ENCODE peak calls at places on chromosomes 1 and 21, in eight cellular contexts. E, K, T, B, Z, I, C and Q are unnamed samples.

GRCh38 chr1:95233321-95233736 is 681 bp upstream of the RWDD3 start:
- DNase-seq in C (peak; percentile 21), I (no peak), K (peak; percentile 62), B (peak; percentile 58), E (no peak), Z (no peak), T (peak; percentile 27), Q (peak; percentile 42)

GRCh38 chr1:227938911-227939790 is 8.6 kb downstream of the WNT9A start:
- DNase-seq in B (no peak), Z (no peak), I (peak; percentile 12), E (no peak), K (peak; percentile 4), C (no peak), T (no peak), Q (peak; percentile 11)

GRCh38 chr1:248114890-248115289 is 19.9 kb downstream of the OR2L13 start:
- DNase-seq in I (no peak), T (no peak), C (no peak), K (no peak), Z (no peak), E (no peak), B (no peak), Q (no peak)

GRCh38 chr1:152188673-152189591 is 29.9 kb upstream of the RPTN start:
- DNase-seq in E (peak; percentile 54), B (peak; percentile 84), K (peak; percentile 79), T (peak; percentile 78), Z (no peak), I (peak; percentile 40), C (peak; percentile 30), Q (peak; percentile 54)

GRCh38 chr1:199545780-199546179 is 481.7 kb upstream of the NR5A2 start:
- DNase-seq in B (peak; percentile 41), T (peak; percentile 40), E (no peak), Z (no peak), I (no peak), K (peak; percentile 10), C (no peak), Q (no peak)

GRCh38 chr1:83999316-83999819 is 436 bp upstream of the TTLL7 start:
- DNase-seq in C (peak; percentile 69), T (peak; percentile 77), I (peak; percentile 40), E (no peak), B (peak; percentile 88), K (peak; percentile 78), Z (peak; percentile 74), Q (peak; percentile 68)

GRCh38 chr21:21019681-21020080 is 21.5 kb downstream of the NCAM2 start:
- DNase-seq in E (no peak), I (no peak), B (no peak), K (no peak), T (no peak), Z (no peak), C (peak; percentile 21), Q (no peak)

GRCh38 chr1:184504012-184504694 is 117.3 kb downstream of the C1orf21 start:
- DNase-seq in B (no peak), E (no peak), T (no peak), K (no peak), I (no peak), C (no peak), Z (no peak), Q (no peak)

GRCh38 chr1:37767488-37767887 is 2.6 kb upstream of the EPHA10 start:
- DNase-seq in C (no peak), Z (no peak), K (no peak), I (no peak), E (no peak), B (peak; percentile 60), T (no peak), Q (no peak)

GRCh38 chr1:206565973-206566372 is 46.3 kb downstream of the EIF2D start:
- DNase-seq in B (no peak), Z (no peak), T (no peak), C (no peak), E (no peak), K (no peak), I (no peak), Q (no peak)

GRCh38 chr1:5758000-5758858 is 234.0 kb downstream of the NPHP4 start:
- DNase-seq in T (no peak), K (no peak), I (no peak), C (no peak), E (no peak), Z (no peak), B (no peak), Q (no peak)

GRCh38 chr1:54081306-54082270 is 28.2 kb downstream of the TCEANC2 start:
- DNase-seq in C (peak; percentile 67), E (peak; percentile 27), Z (peak; percentile 81), I (no peak), T (peak; percentile 87), K (peak; percentile 84), B (peak; percentile 97), Q (peak; percentile 40)

GRCh38 chr1:77179632-77180031 is 39.6 kb downstream of the PIGK start:
- DNase-seq in I (no peak), E (no peak), T (peak; percentile 4), K (no peak), B (no peak), Z (no peak), C (no peak), Q (no peak)

GRCh38 chr1:162854245-162854860 is 6.6 kb downstream of the CCDC190 start:
- DNase-seq in C (peak; percentile 82), Z (peak; percentile 54), I (peak; percentile 35), T (peak; percentile 93), K (peak; percentile 63), E (peak; percentile 21), B (peak; percentile 78), Q (peak; percentile 37)

GRCh38 chr21:43779660-43780059 is 3.6 kb upstream of the CSTB start:
- DNase-seq in C (no peak), I (no peak), B (no peak), Z (no peak), T (no peak), K (peak; percentile 50), E (no peak), Q (no peak)

GRCh38 chr1:147272042-147272441 is 29.6 kb downstream of the CHD1L start:
- DNase-seq in I (no peak), C (no peak), B (no peak), E (no peak), K (no peak), Z (no peak), T (no peak), Q (no peak)

GRCh38 chr1:24872446-24872845 is 57.6 kb downstream of the RUNX3 start:
- DNase-seq in I (no peak), T (no peak), B (no peak), C (no peak), K (no peak), Z (no peak), E (no peak), Q (no peak)

GRCh38 chr1:109255673-109256072 is 6.3 kb downstream of the CELSR2 start:
- DNase-seq in E (no peak), B (no peak), K (no peak), T (no peak), C (no peak), I (no peak), Z (no peak), Q (no peak)
- H3K4me1 ChIP-seq in E (no peaks in the 10 kb centered on the region), B (peaks cover 25% of the 10 kb centered on the region), K (peaks cover 9% of the 10 kb centered on the region), T (peaks cover 12% of the 10 kb centered on the region), C (peaks cover 14% of the 10 kb centered on the region), I (peaks cover 16% of the 10 kb centered on the region), Z (peaks cover 11% of the 10 kb centered on the region), Q (peaks cover 14% of the 10 kb centered on the region)

GRCh38 chr1:51512611-51513010 is 6.5 kb downstream of the EPS15 start:
- DNase-seq in K (no peak), C (no peak), E (no peak), B (no peak), Z (no peak), I (no peak), T (no peak), Q (no peak)
- H3K4me1 ChIP-seq in K (peaks cover 40% of the 10 kb centered on the region), C (peaks cover 5% of the 10 kb centered on the region), E (peaks cover 61% of the 10 kb centered on the region), B (peaks cover 10% of the 10 kb centered on the region), Z (peaks cover 1% of the 10 kb centered on the region), I (peaks cover 52% of the 10 kb centered on the region), T (peaks cover 35% of the 10 kb centered on the region), Q (no peaks in the 10 kb centered on the region)

GRCh38 chr1:155964193-155964592 is 14.2 kb downstream of the ARHGEF2 start:
- DNase-seq in E (no peak), Z (no peak), B (no peak), C (no peak), T (no peak), I (no peak), K (no peak), Q (no peak)

GRCh38 chr1:155957411-155957915 is 16.0 kb downstream of the RXFP4 start:
- DNase-seq in I (no peak), Z (no peak), E (no peak), T (no peak), C (no peak), B (no peak), K (no peak), Q (no peak)

GRCh38 chr1:155962599-155963211 is 15.6 kb downstream of the ARHGEF2 start:
- DNase-seq in E (no peak), C (no peak), T (peak; percentile 49), I (no peak), Z (peak; percentile 53), K (peak; percentile 38), B (no peak), Q (no peak)

GRCh38 chr1:155961937-155962336 is 16.4 kb downstream of the ARHGEF2 start:
- DNase-seq in K (peak; percentile 43), B (no peak), I (no peak), C (peak; percentile 97), T (peak; percentile 100), Z (peak; percentile 68), E (no peak), Q (peak; percentile 70)

DNA sequence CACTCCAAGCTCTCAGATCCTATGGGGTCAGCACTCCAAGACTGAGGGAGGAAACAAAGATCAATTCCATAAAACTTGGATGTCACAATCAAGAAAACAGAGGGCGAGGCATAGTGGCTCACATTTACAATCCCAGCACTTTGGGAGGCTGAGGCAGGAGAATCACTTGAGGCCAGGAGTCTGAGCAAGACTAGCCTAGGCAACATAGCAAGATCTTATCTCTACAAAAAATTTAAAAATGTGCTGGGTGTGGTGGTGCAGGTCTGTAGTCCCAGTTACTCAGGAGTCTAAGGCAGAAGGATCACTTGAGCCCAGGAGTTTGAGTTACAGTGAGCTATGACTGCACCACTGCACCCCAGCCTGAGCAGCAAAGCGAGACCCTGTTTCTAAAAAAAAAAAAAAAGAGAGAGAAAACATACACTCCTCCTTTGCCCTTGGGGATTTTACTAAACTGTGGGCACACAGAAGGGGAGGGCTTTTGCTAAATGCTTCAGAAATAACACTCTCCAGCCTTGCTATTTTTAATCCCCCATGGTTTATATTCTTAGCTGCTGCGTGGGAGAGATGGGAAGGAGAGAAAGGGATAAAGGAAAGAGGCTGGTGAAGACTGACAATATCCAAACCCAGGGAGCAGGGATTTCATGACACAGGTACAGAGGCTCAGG is 18.1 kb downstream of the ARHGEF2 start:
- DNase-seq in T (peak; percentile 22), Z (no peak), B (no peak), E (no peak), K (no peak), C (no peak), I (no peak), Q (no peak)
- H3K4me1 ChIP-seq in T (peaks cover 32% of the 10 kb centered on the region), Z (peaks cover 4% of the 10 kb centered on the region), B (no peaks in the 10 kb centered on the region), E (no peaks in the 10 kb centered on the region), K (peaks cover 6% of the 10 kb centered on the region), C (peaks cover 13% of the 10 kb centered on the region), I (peaks cover 11% of the 10 kb centered on the region), Q (peaks cover 15% of the 10 kb centered on the region)

DNA sequence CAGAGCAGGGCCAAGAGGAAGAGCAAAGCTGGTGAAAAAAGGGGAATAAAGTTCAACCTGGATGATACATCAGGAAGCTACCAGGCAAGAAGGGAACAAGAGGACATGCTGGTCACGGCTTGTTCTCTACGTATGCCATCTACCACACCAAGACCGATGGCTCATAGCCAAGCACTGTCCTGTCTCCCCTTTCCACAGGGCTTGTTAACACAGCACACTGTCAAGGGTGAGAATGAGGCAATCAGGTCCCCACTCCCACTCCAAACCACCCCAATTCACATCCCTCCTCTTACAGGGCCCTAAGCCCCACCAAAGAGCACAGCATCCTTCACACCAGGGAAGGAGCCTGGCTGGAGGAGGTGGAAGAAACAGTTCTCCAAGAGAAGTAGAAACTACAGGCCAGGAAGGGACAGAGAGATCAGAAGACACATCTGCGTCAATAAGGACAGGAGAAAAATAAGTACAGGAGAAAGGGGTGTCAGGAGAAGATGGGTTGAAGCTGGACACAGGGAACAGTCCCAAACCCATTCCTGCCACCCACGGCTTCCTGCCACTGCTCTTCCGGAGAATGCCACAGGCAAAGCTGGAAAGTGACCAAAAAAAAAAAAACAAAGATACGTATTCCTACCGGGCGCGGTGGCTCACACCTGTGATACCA is 923 bp upstream of the SHC1 start:
- DNase-seq in I (no peak), T (peak; percentile 60), Z (no peak), C (no peak), K (peak; percentile 50), B (no peak), E (no peak), Q (peak; percentile 45)
- H3K4me1 ChIP-seq in I (peaks cover 46% of the 10 kb centered on the region), T (peaks cover 44% of the 10 kb centered on the region), Z (peaks cover 22% of the 10 kb centered on the region), C (peaks cover 18% of the 10 kb centered on the region), K (peaks cover 61% of the 10 kb centered on the region), B (peaks cover 23% of the 10 kb centered on the region), E (peaks cover 47% of the 10 kb centered on the region), Q (peaks cover 3% of the 10 kb centered on the region)